ENCODE peak calls at places on chromosomes 1 and 21, in four cellular contexts. X is HEK293T, J is nucleus accumbens, G is brain microvascular endothelial cell. K is an unnamed sample.

GRCh38 chr1:99672500-99673213 is 26.7 kb downstream of the PALMD start:
- DNase-seq in X (no peak), J (no peak), G (peak; percentile 36), K (no peak)

GRCh38 chr1:169103443-169103842 is 3.0 kb upstream of the ATP1B1 start:
- DNase-seq in X (no peak), J (no peak), G (no peak), K (no peak)

GRCh38 chr1:29713857-29714256 is 477.5 kb downstream of the PTPRU start:
- DNase-seq in X (no peak), J (no peak), G (peak; percentile 22), K (no peak)

GRCh38 chr1:2229921-2230700 is 2.0 kb downstream of the SKI start:
- DNase-seq in X (no peak), J (peak; percentile 62), G (no peak), K (no peak)

GRCh38 chr1:154306151-154306550 is 14.7 kb upstream of the AQP10 start:
- DNase-seq in X (no peak), J (no peak), G (no peak), K (no peak)

GRCh38 chr1:203632941-203633340 is 6.3 kb downstream of the ATP2B4 start:
- DNase-seq in X (no peak), J (no peak), G (no peak), K (no peak)

GRCh38 chr1:211928993-211929637 is 98.6 kb upstream of the LPGAT1 start:
- DNase-seq in X (no peak), J (no peak), G (no peak), K (no peak)

GRCh38 chr1:206465951-206466350 is 4.3 kb upstream of the IKBKE start:
- DNase-seq in X (no peak), J (no peak), G (no peak), K (no peak)

GRCh38 chr21:44742418-44743153 is 31.2 kb upstream of the TSPEAR start:
- DNase-seq in X (no peak), J (no peak), G (no peak), K (no peak)

GRCh38 chr1:2340918-2341254 is 50.5 kb downstream of the MORN1 start:
- DNase-seq in X (no peak), J (no peak), G (no peak), K (no peak)

GRCh38 chr1:75079535-75080290 is 54.5 kb upstream of the LHX8 start:
- DNase-seq in X (no peak), J (no peak), G (no peak), K (no peak)

GRCh38 chr1:104073463-104073902 is 323.8 kb downstream of the AMY1C start:
- DNase-seq in X (no peak), J (no peak), G (no peak), K (no peak)

GRCh38 chr1:28370220-28371010 is 875 bp downstream of the PHACTR4 start:
- DNase-seq in X (peak; percentile 68), J (no peak), G (peak; percentile 48), K (no peak)

GRCh38 chr1:99464738-99465137 is 181.2 kb upstream of the PALMD start:
- DNase-seq in X (no peak), J (no peak), G (no peak), K (no peak)

GRCh38 chr1:84539972-84540371 is 33.6 kb upstream of the GNG5 start:
- DNase-seq in X (no peak), J (no peak), G (peak; percentile 4), K (no peak)

GRCh38 chr1:214306270-214306669 is 25.3 kb downstream of the SMYD2 start:
- DNase-seq in X (no peak), J (no peak), G (no peak), K (no peak)

GRCh38 chr1:16248603-16249534 is 11.9 kb upstream of the CPLANE2 start:
- DNase-seq in X (peak; percentile 33), J (peak; percentile 62), G (peak; percentile 64), K (peak; percentile 38)

GRCh38 chr1:114758251-114758832 is 558 bp upstream of the CSDE1 start:
- DNase-seq in X (peak; percentile 12), J (no peak), G (no peak), K (no peak)

GRCh38 chr1:154329551-154330131 is 4.3 kb downstream of the ATP8B2 start:
- DNase-seq in X (no peak), J (peak; percentile 77), G (no peak), K (peak; percentile 44)

GRCh38 chr1:26696191-26696644 is 403 bp downstream of the ARID1A start:
- DNase-seq in X (peak; percentile 16), J (no peak), G (no peak), K (peak; percentile 30)

GRCh38 chr1:109765896-109766615 is 2.3 kb upstream of the EPS8L3 start:
- DNase-seq in X (no peak), J (no peak), G (no peak), K (no peak)

GRCh38 chr1:167996266-167996665 is 59.4 kb upstream of the MPC2 start:
- DNase-seq in X (no peak), J (no peak), G (no peak), K (no peak)

GRCh38 chr1:44786138-44786840 is 1.7 kb downstream of the BEST4 start:
- DNase-seq in X (peak; percentile 79), J (peak; percentile 9), G (peak; percentile 66), K (no peak)

GRCh38 chr1:146019225-146020057 is 2.1 kb downstream of the HJV start:
- DNase-seq in X (no peak), J (no peak), G (no peak), K (no peak)

GRCh38 chr1:117627562-117628165 is 21.8 kb downstream of the TENT5C start:
- DNase-seq in X (no peak), J (no peak), G (no peak), K (no peak)

GRCh38 chr1:235329139-235329808 is 904 bp downstream of the GGPS1 start:
- DNase-seq in X (peak; percentile 23), J (peak; percentile 62), G (peak; percentile 51), K (peak; percentile 47)

GRCh38 chr21:32257952-32258785 is 20.7 kb downstream of the MIS18A start:
- DNase-seq in X (peak; percentile 84), J (peak; percentile 67), G (peak; percentile 80), K (peak; percentile 48)

GRCh38 chr1:23980725-23981063 is 567 bp upstream of the SRSF10 start:
- DNase-seq in X (peak; percentile 48), J (peak; percentile 37), G (peak; percentile 59), K (no peak)

GRCh38 chr1:201517631-201518030 is 10.7 kb upstream of the CSRP1 start:
- DNase-seq in X (no peak), J (no peak), G (no peak), K (no peak)

GRCh38 chr1:186620951-186621350 is 59.3 kb downstream of the PTGS2 start:
- DNase-seq in X (no peak), J (no peak), G (peak; percentile 90), K (no peak)

GRCh38 chr1:53851571-53852282 is 13.6 kb upstream of the NDC1 start:
- DNase-seq in X (no peak), J (no peak), G (no peak), K (no peak)

GRCh38 chr1:46543382-46543760 is 8.1 kb downstream of the KNCN start:
- DNase-seq in X (no peak), J (no peak), G (no peak), K (no peak)

GRCh38 chr1:31412732-31413404 is at the start of gene SERINC2:
- DNase-seq in X (peak; percentile 81), J (no peak), G (no peak), K (no peak)

K was measured in occipital lobe.